ENCODE peak calls at places on chromosomes 16 and 17, in nine cellular contexts. One of them, this sample, is unnamed.

GRCh38 chr17:1504866-1505265 is 11.5 kb downstream of the INPP5K start:
- DNase-seq in brain microvascular endothelial cell: no peak
- DNase-seq in dorsolateral prefrontal cortex: no peak
- DNase-seq in breast epithelium: no peak
- DNase-seq in upper lobe of right lung: no peak
- DNase-seq in CD8-positive, alpha-beta T cell: no peak
- DNase-seq in endothelial cell of umbilical vein: no peak
- DNase-seq in neural crest cell: no peak
- DNase-seq in IMR-90: no peak
- DNase-seq in this sample: no peak

GRCh38 chr17:76204277-76204676 is 36.0 kb downstream of the RNF157 start:
- DNase-seq in neural crest cell: no peak
- DNase-seq in breast epithelium: no peak
- DNase-seq in dorsolateral prefrontal cortex: no peak
- DNase-seq in upper lobe of right lung: no peak
- DNase-seq in IMR-90: peak; percentile 86
- DNase-seq in CD8-positive, alpha-beta T cell: no peak
- DNase-seq in brain microvascular endothelial cell: peak; percentile 66
- DNase-seq in endothelial cell of umbilical vein: no peak
- DNase-seq in this sample: peak; percentile 81

GRCh38 chr16:75486666-75487313 is 8.5 kb downstream of the CHST6 start:
- DNase-seq in brain microvascular endothelial cell: no peak
- DNase-seq in upper lobe of right lung: no peak
- DNase-seq in neural crest cell: no peak
- DNase-seq in dorsolateral prefrontal cortex: no peak
- DNase-seq in CD8-positive, alpha-beta T cell: no peak
- DNase-seq in breast epithelium: no peak
- DNase-seq in endothelial cell of umbilical vein: no peak
- DNase-seq in IMR-90: no peak
- DNase-seq in this sample: no peak

GRCh38 chr16:30899794-30900193 is 3.4 kb downstream of the CTF1 start:
- DNase-seq in dorsolateral prefrontal cortex: no peak
- DNase-seq in neural crest cell: no peak
- DNase-seq in upper lobe of right lung: no peak
- DNase-seq in breast epithelium: no peak
- DNase-seq in CD8-positive, alpha-beta T cell: no peak
- DNase-seq in brain microvascular endothelial cell: no peak
- DNase-seq in endothelial cell of umbilical vein: no peak
- DNase-seq in IMR-90: no peak
- DNase-seq in this sample: no peak

GRCh38 chr16:72856797-72857196 is 191.1 kb downstream of the ZFHX3 start:
- DNase-seq in IMR-90: no peak
- DNase-seq in neural crest cell: no peak
- DNase-seq in breast epithelium: no peak
- DNase-seq in CD8-positive, alpha-beta T cell: no peak
- DNase-seq in dorsolateral prefrontal cortex: no peak
- DNase-seq in brain microvascular endothelial cell: peak; percentile 39
- DNase-seq in upper lobe of right lung: peak; percentile 47
- DNase-seq in endothelial cell of umbilical vein: no peak
- DNase-seq in this sample: no peak

GRCh38 chr17:12250973-12251372 is 230.3 kb downstream of the MAP2K4 start:
- DNase-seq in IMR-90: no peak
- DNase-seq in CD8-positive, alpha-beta T cell: no peak
- DNase-seq in breast epithelium: no peak
- DNase-seq in endothelial cell of umbilical vein: no peak
- DNase-seq in neural crest cell: no peak
- DNase-seq in upper lobe of right lung: no peak
- DNase-seq in brain microvascular endothelial cell: no peak
- DNase-seq in dorsolateral prefrontal cortex: no peak
- DNase-seq in this sample: no peak

GRCh38 chr16:48971571-48972071 is 310.0 kb downstream of the CBLN1 start:
- DNase-seq in endothelial cell of umbilical vein: no peak
- DNase-seq in CD8-positive, alpha-beta T cell: no peak
- DNase-seq in upper lobe of right lung: no peak
- DNase-seq in neural crest cell: no peak
- DNase-seq in dorsolateral prefrontal cortex: no peak
- DNase-seq in IMR-90: no peak
- DNase-seq in brain microvascular endothelial cell: no peak
- DNase-seq in breast epithelium: no peak
- DNase-seq in this sample: no peak

GRCh38 chr17:59756236-59756818 is 48.9 kb downstream of the VMP1 start:
- DNase-seq in IMR-90: peak; percentile 74
- DNase-seq in dorsolateral prefrontal cortex: no peak
- DNase-seq in neural crest cell: no peak
- DNase-seq in breast epithelium: no peak
- DNase-seq in upper lobe of right lung: no peak
- DNase-seq in endothelial cell of umbilical vein: peak; percentile 94
- DNase-seq in CD8-positive, alpha-beta T cell: no peak
- DNase-seq in brain microvascular endothelial cell: peak; percentile 82
- DNase-seq in this sample: peak; percentile 72

GRCh38 chr16:56399492-56399891 is 25.9 kb downstream of the AMFR start:
- DNase-seq in upper lobe of right lung: no peak
- DNase-seq in neural crest cell: no peak
- DNase-seq in dorsolateral prefrontal cortex: no peak
- DNase-seq in breast epithelium: no peak
- DNase-seq in CD8-positive, alpha-beta T cell: no peak
- DNase-seq in IMR-90: no peak
- DNase-seq in brain microvascular endothelial cell: no peak
- DNase-seq in endothelial cell of umbilical vein: no peak
- DNase-seq in this sample: no peak

GRCh38 chr17:45261577-45262515 is at the start of gene SPATA32:
- DNase-seq in endothelial cell of umbilical vein: peak; percentile 43
- DNase-seq in IMR-90: peak; percentile 29
- DNase-seq in neural crest cell: peak; percentile 33
- DNase-seq in upper lobe of right lung: peak; percentile 87
- DNase-seq in dorsolateral prefrontal cortex: peak; percentile 78
- DNase-seq in CD8-positive, alpha-beta T cell: peak; percentile 57
- DNase-seq in breast epithelium: no peak
- DNase-seq in brain microvascular endothelial cell: no peak
- DNase-seq in this sample: no peak

GRCh38 chr16:4920826-4921225 is 16.1 kb downstream of the PPL start:
- DNase-seq in IMR-90: peak; percentile 49
- DNase-seq in breast epithelium: no peak
- DNase-seq in dorsolateral prefrontal cortex: no peak
- DNase-seq in CD8-positive, alpha-beta T cell: no peak
- DNase-seq in upper lobe of right lung: no peak
- DNase-seq in brain microvascular endothelial cell: no peak
- DNase-seq in neural crest cell: no peak
- DNase-seq in endothelial cell of umbilical vein: no peak
- DNase-seq in this sample: no peak
- TF ChIP-seq CTCF in IMR-90: no peak
- TF ChIP-seq CTCF in breast epithelium: no peak
- TF ChIP-seq CTCF in dorsolateral prefrontal cortex: no peak
- TF ChIP-seq CTCF in CD8-positive, alpha-beta T cell: no peak
- TF ChIP-seq CTCF in upper lobe of right lung: no peak
- TF ChIP-seq CTCF in brain microvascular endothelial cell: no peak
- TF ChIP-seq CTCF in neural crest cell: no peak
- TF ChIP-seq CTCF in endothelial cell of umbilical vein: no peak
- TF ChIP-seq CTCF in this sample: no peak

DNA sequence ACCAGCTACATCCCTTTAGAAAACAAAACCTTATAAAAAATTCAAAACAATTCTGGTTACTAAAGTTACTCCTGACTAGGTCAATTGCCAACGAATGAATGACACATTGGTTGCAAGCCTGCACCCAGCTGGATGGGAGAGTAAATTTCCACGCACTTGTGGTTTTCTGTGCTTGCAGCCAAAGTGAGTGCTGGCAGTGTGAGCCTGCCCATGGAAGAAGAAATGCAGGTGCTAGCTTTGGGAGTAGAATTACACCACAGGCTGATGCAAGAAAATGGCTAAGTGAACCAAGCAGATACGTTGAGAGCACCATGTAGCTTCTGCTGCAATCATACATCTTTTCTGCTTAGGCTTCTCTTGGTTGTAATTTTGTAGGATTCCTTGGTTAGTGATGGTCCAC is 74.6 kb downstream of the SYCE1L start:
- DNase-seq in brain microvascular endothelial cell: no peak
- DNase-seq in neural crest cell: no peak
- DNase-seq in breast epithelium: no peak
- DNase-seq in IMR-90: no peak
- DNase-seq in CD8-positive, alpha-beta T cell: no peak
- DNase-seq in dorsolateral prefrontal cortex: no peak
- DNase-seq in endothelial cell of umbilical vein: no peak
- DNase-seq in upper lobe of right lung: no peak
- DNase-seq in this sample: no peak
- TF ChIP-seq CTCF in brain microvascular endothelial cell: no peak
- TF ChIP-seq CTCF in neural crest cell: no peak
- TF ChIP-seq CTCF in breast epithelium: no peak
- TF ChIP-seq CTCF in IMR-90: no peak
- TF ChIP-seq CTCF in CD8-positive, alpha-beta T cell: no peak
- TF ChIP-seq CTCF in dorsolateral prefrontal cortex: no peak
- TF ChIP-seq CTCF in endothelial cell of umbilical vein: no peak
- TF ChIP-seq CTCF in upper lobe of right lung: no peak
- TF ChIP-seq CTCF in this sample: no peak

GRCh38 chr16:21160276-21160675 is 1.8 kb downstream of the LDAF1 start:
- DNase-seq in endothelial cell of umbilical vein: no peak
- DNase-seq in dorsolateral prefrontal cortex: no peak
- DNase-seq in brain microvascular endothelial cell: no peak
- DNase-seq in upper lobe of right lung: no peak
- DNase-seq in breast epithelium: no peak
- DNase-seq in IMR-90: no peak
- DNase-seq in neural crest cell: no peak
- DNase-seq in CD8-positive, alpha-beta T cell: no peak
- DNase-seq in this sample: no peak

GRCh38 chr16:21156767-21157467 is 1.6 kb upstream of the LDAF1 start:
- DNase-seq in upper lobe of right lung: no peak
- DNase-seq in CD8-positive, alpha-beta T cell: no peak
- DNase-seq in dorsolateral prefrontal cortex: no peak
- DNase-seq in endothelial cell of umbilical vein: peak; percentile 65
- DNase-seq in brain microvascular endothelial cell: peak; percentile 44
- DNase-seq in breast epithelium: no peak
- DNase-seq in neural crest cell: peak; percentile 43
- DNase-seq in IMR-90: peak; percentile 83
- DNase-seq in this sample: peak; percentile 78

GRCh38 chr16:21159281-21159951 is 942 bp downstream of the LDAF1 start:
- DNase-seq in dorsolateral prefrontal cortex: no peak
- DNase-seq in neural crest cell: peak; percentile 18
- DNase-seq in upper lobe of right lung: peak; percentile 88
- DNase-seq in brain microvascular endothelial cell: no peak
- DNase-seq in IMR-90: no peak
- DNase-seq in CD8-positive, alpha-beta T cell: no peak
- DNase-seq in breast epithelium: peak; percentile 51
- DNase-seq in endothelial cell of umbilical vein: peak; percentile 32
- DNase-seq in this sample: no peak

GRCh38 chr16:21157632-21158031 is 842 bp upstream of the LDAF1 start:
- DNase-seq in CD8-positive, alpha-beta T cell: no peak
- DNase-seq in IMR-90: no peak
- DNase-seq in neural crest cell: no peak
- DNase-seq in upper lobe of right lung: no peak
- DNase-seq in dorsolateral prefrontal cortex: no peak
- DNase-seq in breast epithelium: no peak
- DNase-seq in endothelial cell of umbilical vein: no peak
- DNase-seq in brain microvascular endothelial cell: no peak
- DNase-seq in this sample: no peak

DNA sequence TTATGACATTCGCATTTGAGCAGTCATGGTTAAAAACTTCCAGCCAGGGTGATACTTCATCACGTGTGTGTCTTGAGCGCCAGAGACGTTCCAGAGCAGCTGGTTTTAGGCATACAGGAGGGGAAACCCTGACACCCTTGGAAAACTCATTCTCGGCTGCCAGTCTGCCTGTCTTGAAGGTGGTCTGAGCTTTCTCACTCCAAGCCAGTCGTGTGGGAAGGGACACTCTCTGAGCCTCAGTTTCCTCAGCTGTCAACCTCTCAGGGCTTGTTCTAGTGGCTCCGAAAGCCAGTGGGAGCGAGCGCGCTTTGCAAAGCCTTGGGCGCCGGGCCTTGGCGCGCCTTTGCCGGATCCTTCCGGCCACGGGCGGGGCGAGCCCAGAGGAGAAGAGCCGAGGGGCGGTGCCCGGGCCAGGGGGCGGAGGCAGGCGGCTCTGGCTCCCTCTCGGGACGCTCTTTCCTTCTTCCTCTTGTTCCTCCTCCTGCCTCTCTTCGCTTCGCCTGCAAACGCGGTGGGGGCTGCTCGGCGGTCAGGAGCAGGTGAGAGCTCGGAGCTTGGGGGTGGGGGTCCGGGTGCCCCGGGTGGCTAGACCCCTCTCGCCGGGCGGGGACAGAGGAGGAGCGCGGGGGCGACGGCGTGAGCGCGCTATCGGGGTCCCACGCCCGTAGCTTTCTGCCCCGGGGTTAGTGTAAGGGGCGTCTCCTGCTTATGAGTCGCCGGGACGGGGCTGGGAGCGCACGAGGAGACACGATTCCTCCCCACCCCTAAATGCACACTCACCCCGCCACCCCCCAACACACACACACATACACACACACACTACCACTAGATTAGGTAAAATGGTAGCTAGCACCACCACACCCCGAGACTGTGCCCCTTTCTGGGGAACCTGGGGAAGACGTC is at the start of gene LDAF1:
- DNase-seq in IMR-90: peak; percentile 63
- DNase-seq in CD8-positive, alpha-beta T cell: peak; percentile 68
- DNase-seq in breast epithelium: peak; percentile 77
- DNase-seq in neural crest cell: peak; percentile 74
- DNase-seq in endothelial cell of umbilical vein: peak; percentile 62
- DNase-seq in dorsolateral prefrontal cortex: peak; percentile 66
- DNase-seq in brain microvascular endothelial cell: peak; percentile 48
- DNase-seq in upper lobe of right lung: peak; percentile 94
- DNase-seq in this sample: peak; percentile 60
- TF ChIP-seq CTCF in IMR-90: peak; percentile 5
- TF ChIP-seq CTCF in CD8-positive, alpha-beta T cell: no peak
- TF ChIP-seq CTCF in breast epithelium: no peak
- TF ChIP-seq CTCF in neural crest cell: no peak
- TF ChIP-seq CTCF in endothelial cell of umbilical vein: no peak
- TF ChIP-seq CTCF in dorsolateral prefrontal cortex: no peak
- TF ChIP-seq CTCF in brain microvascular endothelial cell: no peak
- TF ChIP-seq CTCF in upper lobe of right lung: no peak
- TF ChIP-seq CTCF in this sample: no peak

GRCh38 chr17:75078097-75079022 is 9.4 kb upstream of the SLC16A5 start:
- DNase-seq in IMR-90: peak; percentile 78
- DNase-seq in upper lobe of right lung: peak; percentile 81
- DNase-seq in dorsolateral prefrontal cortex: no peak
- DNase-seq in endothelial cell of umbilical vein: no peak
- DNase-seq in breast epithelium: peak; percentile 62
- DNase-seq in CD8-positive, alpha-beta T cell: no peak
- DNase-seq in neural crest cell: no peak
- DNase-seq in brain microvascular endothelial cell: peak; percentile 76
- DNase-seq in this sample: peak; percentile 80

GRCh38 chr17:75075597-75076253 is 12.0 kb upstream of the SLC16A5 start:
- DNase-seq in endothelial cell of umbilical vein: no peak
- DNase-seq in IMR-90: no peak
- DNase-seq in dorsolateral prefrontal cortex: no peak
- DNase-seq in upper lobe of right lung: no peak
- DNase-seq in brain microvascular endothelial cell: no peak
- DNase-seq in breast epithelium: no peak
- DNase-seq in neural crest cell: no peak
- DNase-seq in CD8-positive, alpha-beta T cell: no peak
- DNase-seq in this sample: no peak

GRCh38 chr17:75079023-75079373 is 8.8 kb upstream of the SLC16A5 start:
- DNase-seq in endothelial cell of umbilical vein: no peak
- DNase-seq in neural crest cell: no peak
- DNase-seq in dorsolateral prefrontal cortex: no peak
- DNase-seq in brain microvascular endothelial cell: no peak
- DNase-seq in breast epithelium: peak; percentile 50
- DNase-seq in IMR-90: no peak
- DNase-seq in upper lobe of right lung: no peak
- DNase-seq in CD8-positive, alpha-beta T cell: no peak
- DNase-seq in this sample: no peak

GRCh38 chr17:75077072-75077489 is 10.7 kb upstream of the SLC16A5 start:
- DNase-seq in CD8-positive, alpha-beta T cell: no peak
- DNase-seq in breast epithelium: no peak
- DNase-seq in IMR-90: no peak
- DNase-seq in endothelial cell of umbilical vein: no peak
- DNase-seq in dorsolateral prefrontal cortex: no peak
- DNase-seq in brain microvascular endothelial cell: no peak
- DNase-seq in upper lobe of right lung: no peak
- DNase-seq in neural crest cell: no peak
- DNase-seq in this sample: no peak

GRCh38 chr17:75077490-75078096 is 10.2 kb upstream of the SLC16A5 start:
- DNase-seq in endothelial cell of umbilical vein: peak; percentile 58
- DNase-seq in neural crest cell: no peak
- DNase-seq in CD8-positive, alpha-beta T cell: peak; percentile 39
- DNase-seq in upper lobe of right lung: peak; percentile 90
- DNase-seq in dorsolateral prefrontal cortex: peak; percentile 78
- DNase-seq in brain microvascular endothelial cell: no peak
- DNase-seq in IMR-90: no peak
- DNase-seq in breast epithelium: no peak
- DNase-seq in this sample: no peak
- TF ChIP-seq CTCF in endothelial cell of umbilical vein: peak; percentile 36
- TF ChIP-seq CTCF in neural crest cell: no peak
- TF ChIP-seq CTCF in CD8-positive, alpha-beta T cell: no peak
- TF ChIP-seq CTCF in upper lobe of right lung: peak; percentile 21
- TF ChIP-seq CTCF in dorsolateral prefrontal cortex: no peak
- TF ChIP-seq CTCF in brain microvascular endothelial cell: no peak
- TF ChIP-seq CTCF in IMR-90: no peak
- TF ChIP-seq CTCF in breast epithelium: no peak
- TF ChIP-seq CTCF in this sample: peak; percentile 9